ENCODE peak calls at places on chromosomes 11 and 22, in four cellular contexts. E, M, N and Y are unnamed samples. For H3K36me3, the result is how much of the 10 kb centered on the place peaks cover.

GRCh38 chr11:58580311-58580710 is 1.4 kb downstream of the ZFP91 start:
- DNase-seq in E (no peak), M (no peak), N (no peak), Y (peak)

GRCh38 chr22:40749829-40750228 is 69.3 kb downstream of the SLC25A17 start:
- DNase-seq in E (no peak), M (no peak), N (no peak), Y (no peak)

GRCh38 chr11:12278766-12279671 is 98.4 kb upstream of the PARVA start:
- DNase-seq in E (no peak), M (no peak), N (no peak), Y (no peak)

GRCh38 chr22:47435204-47435487 is 672.7 kb downstream of the TBC1D22A start:
- DNase-seq in E (no peak), M (no peak), N (no peak), Y (no peak)

GRCh38 chr11:120815260-120816100 is 208.4 kb upstream of the TBCEL start:
- DNase-seq in E (no peak), M (no peak), N (no peak), Y (no peak)

GRCh38 chr11:61657566-61657965 is 22.6 kb upstream of the DAGLA start:
- DNase-seq in E (no peak), M (no peak), N (no peak), Y (no peak)

GRCh38 chr22:49259870-49260615 is 567.6 kb downstream of the BRD1 start:
- DNase-seq in E (no peak), M (no peak), N (no peak), Y (no peak)

GRCh38 chr22:41917906-41918791 is 3.3 kb upstream of the SHISA8 start:
- DNase-seq in E (no peak), M (peak), N (peak), Y (peak)

GRCh38 chr11:69918938-69919650 is 99.9 kb upstream of the FGF3 start:
- DNase-seq in E (peak), M (peak), N (peak), Y (peak)

GRCh38 chr11:35305670-35306382 is 113.5 kb downstream of the SLC1A2 start:
- DNase-seq in E (peak), M (peak), N (peak), Y (no peak)

GRCh38 chr11:26134481-26135355 is 197.2 kb upstream of the ANO3 start:
- DNase-seq in E (peak), M (peak), N (peak), Y (peak)

GRCh38 chr11:44159848-44160721 is 64.6 kb downstream of the EXT2 start:
- DNase-seq in E (no peak), M (no peak), N (no peak), Y (no peak)

GRCh38 chr11:7572001-7572712 is 58.4 kb downstream of the PPFIBP2 start:
- DNase-seq in E (no peak), M (peak), N (peak), Y (no peak)

GRCh38 chr22:17380711-17381087 is 11.4 kb downstream of the CECR2 start:
- DNase-seq in E (peak), M (no peak), N (no peak), Y (no peak)

GRCh38 chr22:17115311-17115710 is 5.8 kb downstream of the TMEM121B start:
- DNase-seq in E (no peak), M (no peak), N (no peak), Y (no peak)

GRCh38 chr11:118305726-118306125 is 1.2 kb downstream of the CD3E start:
- DNase-seq in E (no peak), M (no peak), N (no peak), Y (no peak)

GRCh38 chr11:118306556-118306955 is 2.0 kb downstream of the CD3E start:
- DNase-seq in E (no peak), M (no peak), N (peak), Y (no peak)

GRCh38 chr11:118301600-118302195 is 2.8 kb upstream of the CD3E start:
- DNase-seq in E (no peak), M (no peak), N (no peak), Y (no peak)

GRCh38 chr11:118304809-118305248 is 299 bp downstream of the CD3E start:
- DNase-seq in E (no peak), M (no peak), N (no peak), Y (no peak)

DNA sequence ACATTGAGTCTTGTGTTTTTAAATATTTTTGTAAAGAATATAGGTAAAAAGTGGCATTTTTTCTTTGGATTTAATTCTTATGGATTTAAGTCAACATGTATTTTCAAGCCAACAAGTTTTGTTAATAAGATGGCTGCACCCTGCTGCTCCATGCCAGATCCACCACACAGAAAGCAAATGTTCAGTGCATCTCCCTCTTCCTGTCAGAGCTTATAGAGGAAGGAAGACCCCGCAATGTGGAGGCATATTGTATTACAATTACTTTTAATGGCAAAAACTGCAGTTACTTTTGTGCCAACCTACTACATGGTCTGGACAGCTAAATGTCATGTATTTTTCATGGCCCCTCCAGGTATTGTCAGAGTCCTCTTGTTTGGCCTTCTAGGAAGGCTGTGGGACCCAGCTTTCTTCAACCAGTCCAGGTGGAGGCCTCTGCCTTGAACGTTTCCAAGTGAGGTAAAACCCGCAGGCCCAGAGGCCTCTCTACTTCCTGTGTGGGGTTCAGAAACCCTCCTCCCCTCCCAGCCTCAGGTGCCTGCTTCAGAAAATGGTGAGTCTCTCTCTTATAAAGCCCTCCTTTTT is at the start of gene CD3E:
- DNase-seq in E (no peak), M (no peak), N (no peak), Y (no peak)
- H4K91ac ChIP-seq in E (no peak), M (no peak), N (no peak), Y (no peak)

GRCh38 chr11:96761451-96761850 is 371.6 kb downstream of the JRKL start:
- DNase-seq in E (no peak), M (no peak), N (no peak), Y (no peak)
- H3K4ac ChIP-seq in E (no peak), M (no peak), N (no peak), Y (no peak)

GRCh38 chr11:134245434-134245833 is 7.7 kb downstream of the THYN1 start:
- DNase-seq in E (no peak), M (no peak), N (no peak), Y (no peak)
- H3K36me3 ChIP-seq in E (under half), M (half or more), N (half or more), Y (half or more)

DNA sequence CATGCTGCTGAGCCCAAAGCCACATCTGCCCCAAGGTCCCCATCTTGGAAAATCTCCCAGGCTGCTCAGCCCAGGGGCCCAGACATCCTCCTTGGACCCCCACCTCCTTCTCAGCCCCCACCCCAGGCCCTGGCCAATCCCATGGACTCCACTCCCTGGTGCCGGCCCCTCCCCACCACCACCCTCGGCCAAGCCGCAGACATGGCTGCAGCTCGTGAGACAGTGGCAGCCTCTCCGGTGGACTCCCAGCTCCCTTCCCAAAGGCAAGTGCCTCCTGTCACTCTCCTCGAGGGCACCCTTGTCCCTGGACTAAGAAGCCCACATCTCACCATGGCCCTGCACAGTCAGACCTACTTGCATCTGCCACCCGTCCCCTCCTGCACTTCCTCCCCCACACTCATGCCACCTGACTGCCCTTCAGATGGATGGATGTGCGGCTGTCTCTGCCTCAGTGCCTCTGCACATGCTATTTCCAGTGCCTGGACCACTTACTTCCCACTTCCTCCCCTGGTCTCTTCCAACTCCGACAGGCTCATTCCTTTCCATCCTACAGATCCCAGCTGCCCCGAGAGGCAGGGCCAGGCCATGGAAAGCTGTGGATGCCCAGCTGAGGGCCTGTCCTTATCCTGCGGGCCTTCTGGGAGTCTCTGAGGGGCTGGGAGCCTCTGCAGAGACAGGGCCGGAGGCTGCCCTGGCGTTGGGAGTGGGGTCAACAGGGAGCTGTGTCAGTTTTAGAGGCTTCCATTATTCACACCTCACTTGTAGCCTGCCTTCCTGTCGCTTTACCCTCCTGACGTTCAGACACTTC is 25.5 kb upstream of the RFPL3 start:
- DNase-seq in E (no peak), M (no peak), N (no peak), Y (no peak)
- H4K91ac ChIP-seq in E (peak), M (no peak), N (no peak), Y (no peak)

GRCh38 chr22:35155403-35156025 is 89.6 kb downstream of the ISX start:
- DNase-seq in E (no peak), M (no peak), N (no peak), Y (no peak)

GRCh38 chr22:35150163-35151107 is 84.5 kb downstream of the ISX start:
- DNase-seq in E (peak), M (peak), N (peak), Y (peak)

GRCh38 chr22:35149149-35149548 is 83.2 kb downstream of the ISX start:
- DNase-seq in E (no peak), M (no peak), N (no peak), Y (no peak)

GRCh38 chr22:35154937-35155387 is 89.0 kb downstream of the ISX start:
- DNase-seq in E (peak), M (peak), N (peak), Y (peak)

DNA sequence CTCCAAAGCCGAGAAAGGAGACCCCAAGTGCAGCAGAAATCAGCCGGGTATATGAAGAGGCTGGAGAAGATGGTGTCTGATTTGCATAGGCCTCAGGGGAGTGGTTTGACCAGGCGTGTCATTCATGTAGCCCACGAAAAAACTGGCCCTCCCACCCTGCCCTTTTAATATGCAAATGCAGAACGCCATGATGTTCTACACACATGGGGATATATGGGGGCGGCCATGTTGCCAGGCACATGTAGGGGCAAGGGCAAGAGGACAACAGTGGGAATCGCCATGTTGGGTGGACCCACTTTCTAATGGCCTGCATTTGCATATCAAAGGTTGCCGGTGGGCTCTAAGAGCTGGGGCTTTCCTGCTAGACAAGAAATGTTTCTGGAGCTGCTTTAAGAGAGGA is 86.4 kb downstream of the ISX start:
- DNase-seq in E (no peak), M (no peak), N (no peak), Y (no peak)
- H3K4ac ChIP-seq in E (no peak), M (no peak), N (no peak), Y (no peak)

GRCh38 chr11:68911731-68912130 is 8.0 kb downstream of the IGHMBP2 start:
- DNase-seq in E (no peak), M (no peak), N (no peak), Y (no peak)

GRCh38 chr11:68914761-68915160 is 11.1 kb downstream of the IGHMBP2 start:
- DNase-seq in E (no peak), M (no peak), N (no peak), Y (peak)

GRCh38 chr11:68913188-68913587 is 9.5 kb downstream of the IGHMBP2 start:
- DNase-seq in E (no peak), M (no peak), N (no peak), Y (no peak)

GRCh38 chr11:68912254-68912653 is 8.6 kb downstream of the IGHMBP2 start:
- DNase-seq in E (no peak), M (peak), N (no peak), Y (no peak)

DNA sequence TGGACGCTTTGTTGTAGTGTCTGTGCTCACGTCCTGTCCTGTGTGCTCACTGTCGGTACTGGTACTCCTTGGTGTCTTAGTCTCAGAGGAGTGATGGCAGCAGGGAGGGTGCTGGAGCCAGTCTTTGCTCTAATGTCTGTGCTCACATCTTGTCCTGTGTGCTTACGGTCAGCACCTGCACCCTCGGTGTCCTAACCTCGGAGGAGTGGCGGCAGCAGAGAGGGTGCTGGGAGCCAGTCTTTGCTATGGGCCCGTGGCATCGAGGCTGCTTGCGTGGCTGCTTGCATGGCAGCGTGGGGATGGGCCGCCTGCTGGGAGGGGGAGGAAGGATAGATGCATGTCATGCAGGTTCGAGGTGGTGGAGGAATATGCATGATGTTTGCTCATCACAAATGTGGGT is 12.7 kb downstream of the IGHMBP2 start:
- DNase-seq in E (no peak), M (no peak), N (no peak), Y (no peak)
- H3K36me3 ChIP-seq in E (under half), M (half or more), N (half or more), Y (under half)

GRCh38 chr11:108008656-108009496 is at the start of gene CUL5:
- DNase-seq in E (peak), M (peak), N (peak), Y (peak)
- H4K91ac ChIP-seq in E (peak), M (peak), N (peak), Y (peak)

DNA sequence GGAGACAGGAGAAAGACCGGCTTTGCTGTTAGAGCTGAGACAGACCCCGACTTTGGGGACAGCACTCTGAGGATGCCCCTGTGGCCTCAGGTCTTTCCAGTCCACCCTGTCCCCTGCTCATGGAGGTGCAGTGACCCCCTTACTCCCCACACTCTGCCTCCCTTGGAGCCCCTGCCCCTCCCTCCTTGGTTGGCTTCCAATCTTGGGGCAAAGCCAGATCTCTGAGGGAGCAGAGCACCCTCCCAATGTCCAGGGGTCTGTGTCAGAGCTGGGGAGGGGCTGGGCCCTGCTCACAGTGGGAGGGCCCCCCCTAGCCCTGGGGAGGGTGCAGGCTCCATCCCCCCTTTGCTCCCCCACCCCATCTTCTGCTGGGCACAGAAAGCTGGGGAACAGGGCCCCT is 50.0 kb downstream of the IGLL1 start:
- DNase-seq in E (no peak), M (no peak), N (no peak), Y (no peak)
- H3K4ac ChIP-seq in E (no peak), M (no peak), N (no peak), Y (no peak)

GRCh38 chr11:134246678-134247077 is 6.5 kb downstream of the THYN1 start:
- DNase-seq in E (no peak), M (no peak), N (no peak), Y (no peak)

GRCh38 chr11:134246100-134246499 is 7.1 kb downstream of the THYN1 start:
- DNase-seq in E (no peak), M (no peak), N (no peak), Y (no peak)

GRCh38 chr11:134242376-134242775 is 10.8 kb downstream of the THYN1 start:
- DNase-seq in E (no peak), M (no peak), N (no peak), Y (peak)

GRCh38 chr11:134243913-134244312 is 9.2 kb downstream of the THYN1 start:
- DNase-seq in E (no peak), M (no peak), N (no peak), Y (no peak)

GRCh38 chr11:134244593-134244992 is 8.6 kb downstream of the THYN1 start:
- DNase-seq in E (no peak), M (peak), N (peak), Y (peak)
- H3K36me3 ChIP-seq in E (under half), M (half or more), N (half or more), Y (half or more)